ENCODE peak calls at places on chromosomes 6 and 20, in nine cellular contexts. X, B, P, M, A, D, J, K and O are unnamed samples.

GRCh38 chr6:170232186-170233002 is 58.5 kb downstream of the DLL1 start:
- DNase-seq in X (no peak), B (no peak), P (no peak), M (no peak), A (no peak), D (no peak), J (no peak), K (no peak), O (no peak)

GRCh38 chr6:140857734-140858380 is 1274.9 kb upstream of the GJE1 start:
- DNase-seq in X (no peak), B (no peak), P (no peak), M (no peak), A (no peak), D (no peak), J (peak; percentile 66), K (peak; percentile 92), O (peak; percentile 64)

GRCh38 chr20:50695144-50695872 is 4.0 kb upstream of the RIPOR3 start:
- DNase-seq in X (no peak), B (no peak), P (no peak), M (no peak), A (no peak), D (no peak), J (no peak), K (peak; percentile 61), O (no peak)

GRCh38 chr20:38173237-38174156 is 8.4 kb upstream of the TGM2 start:
- DNase-seq in X (no peak), B (no peak), P (no peak), M (no peak), A (peak; percentile 90), D (no peak), J (no peak), K (peak; percentile 91), O (no peak)

GRCh38 chr20:33896509-33896908 is 85.4 kb downstream of the CHMP4B start:
- DNase-seq in X (no peak), B (no peak), P (no peak), M (no peak), A (no peak), D (no peak), J (no peak), K (peak; percentile 30), O (no peak)

GRCh38 chr20:48066256-48066655 is 281.0 kb upstream of the SULF2 start:
- DNase-seq in X (no peak), B (no peak), P (no peak), M (no peak), A (no peak), D (no peak), J (no peak), K (peak; percentile 61), O (no peak)

GRCh38 chr6:134060491-134061106 is 8.2 kb upstream of the SLC2A12 start:
- DNase-seq in X (no peak), B (no peak), P (no peak), M (no peak), A (no peak), D (no peak), J (peak; percentile 51), K (peak; percentile 62), O (no peak)

GRCh38 chr6:82494367-82494766 is 130.8 kb downstream of the TPBG start:
- DNase-seq in X (no peak), B (no peak), P (no peak), M (no peak), A (no peak), D (no peak), J (no peak), K (no peak), O (no peak)

GRCh38 chr20:25257130-25257529 is 9.2 kb downstream of the PYGB start:
- DNase-seq in X (peak; percentile 39), B (no peak), P (no peak), M (no peak), A (no peak), D (no peak), J (no peak), K (no peak), O (no peak)

GRCh38 chr6:43935921-43936320 is 165.9 kb downstream of the VEGFA start:
- DNase-seq in X (no peak), B (no peak), P (no peak), M (no peak), A (no peak), D (no peak), J (no peak), K (no peak), O (no peak)

GRCh38 chr20:2417142-2417541 is 36.4 kb downstream of the TGM6 start:
- DNase-seq in X (no peak), B (no peak), P (no peak), M (no peak), A (peak; percentile 81), D (no peak), J (no peak), K (no peak), O (no peak)

GRCh38 chr6:170132561-170132991 is 158.3 kb downstream of the DLL1 start:
- DNase-seq in X (peak; percentile 43), B (no peak), P (no peak), M (no peak), A (peak; percentile 67), D (peak; percentile 25), J (no peak), K (no peak), O (no peak)

GRCh38 chr20:7897965-7898364 is 42.3 kb downstream of the HAO1 start:
- DNase-seq in X (no peak), B (no peak), P (no peak), M (no peak), A (no peak), D (no peak), J (no peak), K (no peak), O (no peak)

GRCh38 chr6:89430563-89430962 is 2.4 kb upstream of the ANKRD6 start:
- DNase-seq in X (no peak), B (no peak), P (no peak), M (no peak), A (no peak), D (no peak), J (no peak), K (no peak), O (no peak)

GRCh38 chr6:119643866-119644265 is 294.3 kb upstream of the MAN1A1 start:
- DNase-seq in X (no peak), B (no peak), P (no peak), M (no peak), A (no peak), D (no peak), J (no peak), K (no peak), O (no peak)

GRCh38 chr6:41371461-41371991 is 36.1 kb downstream of the NCR2 start:
- DNase-seq in X (peak; percentile 60), B (no peak), P (peak; percentile 14), M (no peak), A (peak; percentile 88), D (no peak), J (no peak), K (peak; percentile 39), O (no peak)

GRCh38 chr6:43428874-43429273 is 1.5 kb downstream of the ABCC10 start:
- DNase-seq in X (no peak), B (no peak), P (no peak), M (no peak), A (no peak), D (no peak), J (no peak), K (no peak), O (no peak)

GRCh38 chr6:38039497-38039896 is 220.0 kb downstream of the ZFAND3 start:
- DNase-seq in X (no peak), B (no peak), P (no peak), M (no peak), A (no peak), D (no peak), J (no peak), K (no peak), O (no peak)

GRCh38 chr20:41279546-41280225 is 37.8 kb downstream of the ZHX3 start:
- DNase-seq in X (no peak), B (peak; percentile 54), P (no peak), M (no peak), A (no peak), D (no peak), J (no peak), K (no peak), O (no peak)

GRCh38 chr20:23147964-23148720 is 62.0 kb upstream of the CD93 start:
- DNase-seq in X (peak; percentile 62), B (peak; percentile 56), P (peak; percentile 67), M (peak; percentile 35), A (peak; percentile 62), D (peak; percentile 82), J (no peak), K (peak; percentile 90), O (peak; percentile 86)

GRCh38 chr20:36237477-36237876 is 1.2 kb downstream of the AAR2 start:
- DNase-seq in X (no peak), B (no peak), P (no peak), M (no peak), A (no peak), D (no peak), J (no peak), K (no peak), O (no peak)

GRCh38 chr20:20364016-20364746 is 3.7 kb upstream of the INSM1 start:
- DNase-seq in X (peak; percentile 69), B (no peak), P (peak; percentile 29), M (no peak), A (peak; percentile 84), D (no peak), J (no peak), K (no peak), O (no peak)

GRCh38 chr6:166507380-166507779 is 79.1 kb downstream of the RAMACL start:
- DNase-seq in X (no peak), B (no peak), P (no peak), M (no peak), A (no peak), D (no peak), J (no peak), K (no peak), O (no peak)

GRCh38 chr6:76852776-76853175 is 610.5 kb downstream of the HTR1B start:
- DNase-seq in X (no peak), B (no peak), P (no peak), M (no peak), A (no peak), D (no peak), J (no peak), K (no peak), O (no peak)

GRCh38 chr20:33332905-33333456 is 50.0 kb downstream of the BPIFB1 start:
- DNase-seq in X (no peak), B (no peak), P (no peak), M (no peak), A (no peak), D (no peak), J (no peak), K (no peak), O (no peak)

GRCh38 chr20:57772349-57772964 is 62.6 kb upstream of the PMEPA1 start:
- DNase-seq in X (no peak), B (no peak), P (peak; percentile 37), M (no peak), A (no peak), D (peak; percentile 56), J (no peak), K (peak; percentile 71), O (peak; percentile 94)

GRCh38 chr20:2301164-2301622 is 5.4 kb downstream of the TGM3 start:
- DNase-seq in X (no peak), B (peak; percentile 77), P (no peak), M (no peak), A (no peak), D (peak; percentile 85), J (no peak), K (peak; percentile 22), O (no peak)

GRCh38 chr6:33595001-33595846 is 15.1 kb upstream of the BAK1 start:
- DNase-seq in X (peak; percentile 46), B (no peak), P (no peak), M (no peak), A (no peak), D (no peak), J (no peak), K (peak; percentile 51), O (no peak)

GRCh38 chr6:133890941-133891813 is 2.3 kb downstream of the TCF21 start:
- DNase-seq in X (peak; percentile 63), B (no peak), P (peak; percentile 40), M (no peak), A (no peak), D (no peak), J (no peak), K (no peak), O (no peak)

GRCh38 chr20:46083101-46083500 is 6.7 kb downstream of the NCOA5 start:
- DNase-seq in X (no peak), B (no peak), P (no peak), M (no peak), A (no peak), D (no peak), J (no peak), K (no peak), O (no peak)

GRCh38 chr6:32796848-32797776 is 19.7 kb downstream of the HLA-DOB start:
- DNase-seq in X (peak; percentile 97), B (peak; percentile 56), P (peak; percentile 76), M (peak; percentile 65), A (no peak), D (peak; percentile 77), J (no peak), K (peak; percentile 36), O (peak; percentile 46)